ENCODE peak calls at places on chromosomes 7 and 10, in five cellular contexts. D is A549, O is endothelial cell of umbilical vein, A is ovary, V is body of pancreas. S is an unnamed sample.
A peak's percentile ranks its signal among the peaks of the same experiment; 100 is the strongest.

GRCh38 chr7:3154881-3155494 is 111.3 kb upstream of the CARD11 start:
- DNase-seq in A (no peak), D (peak; percentile 53), O (peak; percentile 64), V (peak; percentile 47), S (no peak)

GRCh38 chr10:11280187-11280932 is 262.7 kb downstream of the CELF2 start:
- DNase-seq in A (no peak), V (no peak), D (no peak), O (no peak), S (no peak)

GRCh38 chr10:104643023-104643663 is 2.1 kb downstream of the SORCS3 start:
- DNase-seq in V (no peak), D (no peak), A (no peak), O (no peak), S (no peak)

GRCh38 chr7:92279429-92280031 is 33.8 kb downstream of the ANKIB1 start:
- DNase-seq in O (no peak), D (no peak), V (no peak), A (no peak), S (no peak)

GRCh38 chr7:45917658-45918057 is 3.4 kb downstream of the IGFBP3 start:
- DNase-seq in D (peak; percentile 69), V (peak; percentile 82), O (peak; percentile 69), A (peak; percentile 87), S (peak; percentile 83)

GRCh38 chr7:116249969-116250553 is 39.7 kb downstream of the TES start:
- DNase-seq in O (peak; percentile 69), V (no peak), A (no peak), D (peak; percentile 78), S (no peak)

GRCh38 chr7:151113344-151114150 is 27.3 kb downstream of the AGAP3 start:
- DNase-seq in V (no peak), O (peak; percentile 33), A (no peak), D (peak; percentile 82), S (no peak)

GRCh38 chr10:99115703-99116102 is 119.9 kb downstream of the HPSE2 start:
- DNase-seq in D (no peak), A (no peak), O (no peak), V (no peak), S (no peak)

GRCh38 chr7:3300221-3300650 is 816 bp upstream of the SDK1 start:
- DNase-seq in D (peak; percentile 15), A (no peak), O (no peak), V (no peak), S (peak; percentile 31)

GRCh38 chr10:15813415-15813814 is 46.9 kb downstream of the MINDY3 start:
- DNase-seq in V (no peak), D (no peak), O (peak; percentile 18), A (no peak), S (no peak)

GRCh38 chr7:55827577-55827976 is 35.0 kb downstream of the SEPTIN14 start:
- DNase-seq in O (no peak), D (no peak), A (no peak), V (no peak), S (no peak)
- TF ChIP-seq CTCF in O (no peak), D (no peak), A (no peak), V (no peak), S (no peak)

GRCh38 chr7:71612011-71612410 is 480.1 kb downstream of the GALNT17 start:
- DNase-seq in V (no peak), A (no peak), D (no peak), O (no peak), S (no peak)

GRCh38 chr7:71615017-71615416 is 483.1 kb downstream of the GALNT17 start:
- DNase-seq in O (no peak), A (no peak), V (no peak), D (no peak), S (no peak)

GRCh38 chr7:71612892-71613291 is 480.9 kb downstream of the GALNT17 start:
- DNase-seq in A (peak; percentile 50), V (no peak), D (no peak), O (no peak), S (no peak)

GRCh38 chr7:71616217-71616616 is 484.3 kb downstream of the GALNT17 start:
- DNase-seq in A (no peak), O (no peak), V (no peak), D (no peak), S (no peak)

DNA sequence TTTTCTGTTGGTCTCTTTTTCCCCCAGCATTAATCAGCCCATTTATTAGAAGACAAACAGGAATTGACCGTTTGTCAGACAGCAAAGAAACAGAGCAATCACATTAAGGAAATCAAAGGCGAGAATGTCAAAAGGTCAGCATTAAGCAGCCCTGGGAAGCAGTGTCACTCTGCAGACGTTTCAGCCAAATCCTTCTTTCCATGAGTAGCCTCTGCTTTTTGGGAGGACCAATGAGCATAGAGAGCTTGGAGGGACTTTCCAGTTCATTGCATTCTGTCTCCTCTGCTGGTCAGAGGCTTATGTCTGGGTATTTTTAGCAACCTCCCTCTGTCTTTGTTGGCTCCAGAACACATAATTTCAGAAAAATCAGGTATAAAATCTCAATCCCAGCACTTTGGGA is 481.4 kb downstream of the GALNT17 start:
- DNase-seq in O (no peak), A (no peak), D (no peak), V (no peak), S (no peak)
- H3K27ac ChIP-seq in O (no peak overlapping the region), A (no peak overlapping the region), D (no peak overlapping the region), V (no peak overlapping the region), S (peak overlapping the region; percentile 71)

GRCh38 chr10:59907918-59908807 is 1.8 kb upstream of the CCDC6 start:
- DNase-seq in D (peak; percentile 80), O (peak; percentile 85), A (peak; percentile 62), V (peak; percentile 72), S (peak; percentile 54)
- TF ChIP-seq POLR2A in D (peak; percentile 29), O (peak; percentile 57), A (peak; percentile 52), V (peak; percentile 40), S (no peak)

DNA sequence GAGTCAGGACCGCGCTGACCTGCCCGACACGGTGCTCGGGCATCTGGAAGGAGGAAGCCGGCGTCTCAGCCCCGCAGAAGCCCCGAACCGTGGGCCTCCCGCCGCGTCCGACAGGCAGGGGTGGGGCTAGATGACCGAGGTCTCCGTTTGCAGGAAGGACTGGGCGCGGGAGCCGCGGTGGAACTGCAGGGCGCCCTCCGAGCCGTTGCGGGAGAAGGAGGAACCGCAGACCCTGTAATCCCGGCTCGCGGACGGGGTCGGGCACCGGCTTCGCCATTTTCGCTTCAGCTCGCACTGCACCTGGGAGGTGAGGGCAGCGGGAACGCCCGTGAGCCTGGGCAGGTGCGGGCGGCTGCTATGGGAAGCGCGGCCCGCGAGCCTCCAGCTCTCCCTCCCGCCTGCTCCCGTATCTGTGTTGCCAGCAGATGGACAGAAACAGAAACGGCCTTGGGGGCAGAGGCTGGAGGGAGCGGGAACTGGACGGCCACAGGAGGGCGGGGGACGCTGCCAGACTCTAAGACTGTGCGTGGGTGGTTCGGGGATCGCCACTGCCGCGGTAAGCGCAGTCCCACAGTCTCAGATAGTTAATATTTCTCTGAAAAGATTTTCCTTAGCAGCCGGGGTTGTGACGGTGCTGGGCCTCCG is 114.1 kb downstream of the VIPR2 start:
- DNase-seq in D (peak; percentile 69), V (peak; percentile 59), A (peak; percentile 83), O (peak; percentile 19), S (peak; percentile 57)
- TF ChIP-seq CTCF in D (peak; percentile 39), V (peak; percentile 24), A (peak; percentile 23), O (peak; percentile 40), S (peak; percentile 47)

GRCh38 chr10:125656523-125656922 is 26.4 kb downstream of the TEX36 start:
- DNase-seq in A (no peak), V (no peak), O (no peak), D (no peak), S (no peak)
- H3K27ac ChIP-seq in A (no peak overlapping the region), V (no peak overlapping the region), O (no peak overlapping the region), D (no peak overlapping the region), S (no peak overlapping the region)

GRCh38 chr7:11313801-11314200 is 340.1 kb downstream of the PHF14 start:
- DNase-seq in V (no peak), D (no peak), A (no peak), O (no peak), S (no peak)
- TF ChIP-seq POLR2A in V (no peak), D (no peak), A (no peak), O (no peak), S (no peak)

DNA sequence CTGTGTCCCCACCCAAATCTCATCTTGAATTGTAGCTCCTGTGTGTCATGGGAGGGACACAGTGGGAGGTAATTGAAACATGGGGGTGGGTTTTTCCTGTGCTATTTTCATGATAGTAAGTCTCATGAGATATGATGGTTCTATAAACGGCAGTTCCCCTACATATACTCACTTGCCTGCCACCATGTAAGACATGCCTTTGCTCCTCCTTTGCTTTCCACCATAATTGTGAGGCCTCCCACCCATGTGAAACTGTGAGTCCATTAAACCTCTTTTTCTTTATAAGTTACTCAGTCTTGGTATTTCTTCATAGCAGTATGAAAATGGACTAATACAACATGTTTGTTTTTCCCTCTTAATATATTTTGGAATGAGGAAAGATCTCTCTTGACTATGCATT is 24.5 kb upstream of the TBXAS1 start:
- DNase-seq in A (no peak), V (no peak), O (no peak), D (no peak), S (no peak)
- TF ChIP-seq CTCF in A (no peak), V (no peak), O (no peak), D (no peak), S (no peak)

GRCh38 chr7:158445421-158446175 is 142.0 kb downstream of the PTPRN2 start:
- DNase-seq in A (no peak), D (no peak), V (no peak), O (no peak), S (no peak)

GRCh38 chr7:158444501-158445420 is 142.9 kb downstream of the PTPRN2 start:
- DNase-seq in D (no peak), O (no peak), V (no peak), A (no peak), S (no peak)

GRCh38 chr7:158442260-158442659 is 145.4 kb downstream of the PTPRN2 start:
- DNase-seq in O (no peak), V (no peak), D (peak; percentile 43), A (no peak), S (no peak)

GRCh38 chr7:158443014-158443687 is 144.5 kb downstream of the PTPRN2 start:
- DNase-seq in D (no peak), V (no peak), O (no peak), A (no peak), S (no peak)

DNA sequence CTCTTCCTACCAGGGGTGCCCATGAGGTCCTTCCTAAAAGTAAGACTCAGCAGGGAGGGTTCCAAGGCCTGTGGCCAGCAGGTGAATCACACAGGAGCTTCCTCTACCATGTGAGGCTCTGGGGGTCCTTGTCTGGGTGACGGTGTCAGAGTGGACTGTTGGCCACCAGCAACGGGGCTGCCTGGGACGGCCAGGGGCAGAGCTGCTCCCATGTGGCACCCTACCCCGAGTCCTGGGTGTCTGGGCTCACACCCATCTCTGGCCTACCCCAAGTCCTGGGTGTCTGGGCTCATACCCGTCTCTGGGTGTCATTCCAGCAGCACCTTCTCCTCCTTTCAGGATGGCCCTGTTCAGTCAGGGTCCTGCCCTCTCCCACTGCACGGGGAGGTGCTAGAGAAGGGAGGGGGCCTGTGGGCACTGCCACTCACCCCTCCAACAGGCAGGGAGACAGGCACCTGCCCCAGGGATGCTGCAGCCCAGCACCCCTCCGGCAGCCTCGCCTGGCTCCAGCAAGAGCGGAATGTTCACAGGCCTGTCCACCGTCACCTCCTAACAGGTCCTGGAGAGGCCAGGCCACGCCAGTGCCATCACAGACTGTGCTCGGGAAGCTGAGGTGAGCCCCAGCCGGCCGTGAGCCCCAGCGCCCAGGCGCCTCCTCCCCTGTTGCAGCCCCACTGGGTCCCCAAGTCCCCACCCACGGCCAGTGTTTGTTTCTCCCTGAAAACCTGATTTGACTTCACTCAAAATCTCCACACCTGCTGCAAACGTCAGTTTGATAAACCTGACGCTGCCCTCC is 143.7 kb downstream of the PTPRN2 start:
- DNase-seq in D (no peak), O (no peak), A (no peak), V (no peak), S (no peak)
- H3K27ac ChIP-seq in D (no peak overlapping the region), O (no peak overlapping the region), A (no peak overlapping the region), V (peak overlapping the region; percentile 12), S (no peak overlapping the region)

S was measured in heart left ventricle.